ENCODE peak calls at places on chromosomes 2 and 18, in seven cellular contexts. K is adrenal gland, H is right lobe of liver, X is left ventricle myocardium inferior, S is endothelial cell of umbilical vein, J is left lung, N is upper lobe of right lung. C is an unnamed sample.
A peak's percentile ranks its signal among the peaks of the same experiment; 100 is the strongest.

GRCh38 chr2:111701798-111702118 is 182.2 kb downstream of the ANAPC1 start:
- DNase-seq in K (no peak), H (no peak), X (no peak), S (no peak), J (no peak), N (no peak), C (no peak)

GRCh38 chr2:214233164-214233563 is 177.7 kb upstream of the VWC2L start:
- DNase-seq in K (no peak), H (no peak), X (no peak), S (no peak), J (no peak), N (no peak), C (no peak)

GRCh38 chr2:69241039-69241586 is 145.9 kb downstream of the GFPT1 start:
- DNase-seq in K (no peak), H (no peak), X (no peak), S (no peak), J (no peak), N (no peak), C (no peak)

GRCh38 chr2:39737661-39738060 is 41.4 kb downstream of the THUMPD2 start:
- DNase-seq in K (peak; percentile 30), H (no peak), X (no peak), S (no peak), J (no peak), N (no peak), C (no peak)

GRCh38 chr2:71897836-71898235 is 249.8 kb downstream of the CYP26B1 start:
- DNase-seq in K (no peak), H (no peak), X (no peak), S (no peak), J (no peak), N (no peak), C (no peak)

GRCh38 chr2:183037660-183038340 is 457 bp downstream of the NCKAP1 start:
- DNase-seq in K (peak; percentile 46), H (peak; percentile 63), X (peak; percentile 51), S (no peak), J (peak; percentile 80), N (peak; percentile 78), C (peak; percentile 47)

GRCh38 chr2:230863031-230863430 is 1.7 kb upstream of the ITM2C start:
- DNase-seq in K (no peak), H (peak; percentile 30), X (no peak), S (no peak), J (no peak), N (no peak), C (no peak)

GRCh38 chr2:58350484-58350883 is 109.4 kb upstream of the FANCL start:
- DNase-seq in K (no peak), H (no peak), X (no peak), S (no peak), J (no peak), N (no peak), C (no peak)

GRCh38 chr2:156021326-156022040 is 311.0 kb downstream of the NR4A2 start:
- DNase-seq in K (no peak), H (no peak), X (no peak), S (no peak), J (no peak), N (no peak), C (no peak)

GRCh38 chr2:32864761-32865160 is 82.0 kb upstream of the LTBP1 start:
- DNase-seq in K (no peak), H (no peak), X (no peak), S (no peak), J (no peak), N (no peak), C (no peak)

GRCh38 chr18:57542801-57543427 is 43.6 kb downstream of the FECH start:
- DNase-seq in K (no peak), H (no peak), X (no peak), S (no peak), J (no peak), N (no peak), C (no peak)

GRCh38 chr2:192940767-192941166 is 746.0 kb upstream of the TMEFF2 start:
- DNase-seq in K (no peak), H (no peak), X (no peak), S (no peak), J (no peak), N (no peak), C (no peak)

GRCh38 chr2:60891175-60891574 is 9.8 kb downstream of the REL start:
- DNase-seq in K (no peak), H (no peak), X (no peak), S (no peak), J (no peak), N (no peak), C (no peak)

GRCh38 chr18:22412502-22412901 is 5.2 kb downstream of the CTAGE1 start:
- DNase-seq in K (no peak), H (no peak), X (no peak), S (no peak), J (no peak), N (no peak), C (no peak)

GRCh38 chr2:37575780-37576179 is 95.7 kb downstream of the CDC42EP3 start:
- DNase-seq in K (no peak), H (no peak), X (no peak), S (no peak), J (no peak), N (no peak), C (no peak)
- TF ChIP-seq CTCF in K (no peak), H (no peak), X (no peak), S (no peak), J (no peak), N (no peak), C (no peak)

GRCh38 chr2:240449764-240450531 is 14.5 kb downstream of the GPC1 start:
- DNase-seq in K (no peak), H (no peak), X (no peak), S (no peak), J (peak; percentile 60), N (no peak), C (no peak)
- H3K27ac ChIP-seq in K (no peak overlapping the region), H (no peak overlapping the region), X (peak overlapping the region; percentile 19), S (no peak overlapping the region), J (no peak overlapping the region), N (no peak overlapping the region), C (no peak overlapping the region)

GRCh38 chr2:144516417-144516980 is 3.4 kb downstream of the ZEB2 start:
- DNase-seq in K (no peak), H (peak; percentile 59), X (peak; percentile 37), S (peak; percentile 54), J (peak; percentile 85), N (peak; percentile 69), C (no peak)
- H3K9me3 ChIP-seq in K (no peaks in the 10 kb centered on the region), H (no peaks in the 10 kb centered on the region), X (no peaks in the 10 kb centered on the region), S (no peaks in the 10 kb centered on the region), J (no peaks in the 10 kb centered on the region), N (no peaks in the 10 kb centered on the region), C (no peaks in the 10 kb centered on the region)

GRCh38 chr18:45024357-45025107 is 343.8 kb downstream of the SETBP1 start:
- DNase-seq in K (no peak), H (no peak), X (no peak), S (no peak), J (no peak), N (no peak), C (no peak)
- TF ChIP-seq CTCF in K (no peak), H (no peak), X (no peak), S (no peak), J (no peak), N (no peak), C (no peak)

GRCh38 chr2:150466770-150467640 is 20.5 kb downstream of the RND3 start:
- DNase-seq in K (no peak), H (no peak), X (no peak), S (peak; percentile 59), J (no peak), N (no peak), C (no peak)

GRCh38 chr2:150469706-150470105 is 17.8 kb downstream of the RND3 start:
- DNase-seq in K (no peak), H (no peak), X (no peak), S (peak; percentile 5), J (no peak), N (no peak), C (no peak)

GRCh38 chr2:150465703-150466569 is 21.5 kb downstream of the RND3 start:
- DNase-seq in K (no peak), H (no peak), X (no peak), S (peak; percentile 47), J (no peak), N (no peak), C (no peak)

GRCh38 chr2:150468350-150468960 is 19.0 kb downstream of the RND3 start:
- DNase-seq in K (no peak), H (no peak), X (no peak), S (peak; percentile 28), J (no peak), N (no peak), C (no peak)

DNA sequence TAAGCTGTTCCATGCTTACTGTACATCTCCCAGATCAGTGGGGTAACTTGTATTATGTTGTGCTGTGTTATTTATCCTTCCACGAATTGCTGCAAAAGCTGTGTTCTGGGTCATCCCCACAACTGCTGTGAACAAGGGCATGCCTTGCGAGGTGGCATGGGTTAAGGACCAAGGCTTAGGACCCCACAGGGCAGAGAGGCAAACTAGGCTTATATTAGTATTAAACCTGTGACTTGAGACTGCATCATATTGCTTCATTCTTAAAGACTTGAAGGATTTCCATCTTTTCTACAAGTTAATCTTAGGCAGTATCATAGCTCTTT is 19.9 kb downstream of the RND3 start:
- DNase-seq in K (no peak), H (no peak), X (no peak), S (peak; percentile 51), J (no peak), N (no peak), C (no peak)
- H3K27ac ChIP-seq in K (no peak overlapping the region), H (no peak overlapping the region), X (peak overlapping the region; percentile 23), S (peak overlapping the region; percentile 96), J (peak overlapping the region; percentile 0), N (no peak overlapping the region), C (no peak overlapping the region)

DNA sequence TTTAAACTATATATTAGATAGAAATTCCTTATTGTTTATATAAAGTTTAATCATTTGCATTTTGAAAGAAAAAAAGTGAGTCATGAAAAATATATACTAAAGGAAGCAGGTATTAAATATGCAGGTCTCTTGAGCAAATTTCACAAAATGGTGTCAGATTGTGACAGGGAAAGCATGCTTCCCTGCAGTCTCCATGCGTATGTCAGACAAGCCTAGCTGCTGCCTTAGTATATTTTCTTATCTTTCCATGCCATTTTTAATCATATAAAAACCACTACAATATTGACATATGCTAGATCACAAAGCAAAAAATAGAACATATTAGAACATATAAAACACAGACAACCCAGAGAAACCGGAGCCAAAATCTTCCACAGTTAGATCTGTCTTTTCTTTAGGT is 1137.7 kb upstream of the DDX18 start:
- DNase-seq in K (no peak), H (no peak), X (no peak), S (no peak), J (no peak), N (no peak), C (no peak)
- H3K9me3 ChIP-seq in K (no peaks in the 10 kb centered on the region), H (no peaks in the 10 kb centered on the region), X (no peaks in the 10 kb centered on the region), S (peaks cover 4% of the 10 kb centered on the region), J (no peaks in the 10 kb centered on the region), N (no peaks in the 10 kb centered on the region), C (peaks cover 5% of the 10 kb centered on the region)

GRCh38 chr2:205709319-205709718 is 27.0 kb downstream of the NRP2 start:
- DNase-seq in K (no peak), H (no peak), X (no peak), S (no peak), J (no peak), N (no peak), C (no peak)
- TF ChIP-seq CTCF in K (no peak), H (no peak), X (no peak), S (no peak), J (no peak), N (no peak), C (no peak)

C was measured in CD4-positive, alpha-beta T cell.